ENCODE peak calls at places on chromosomes 6 and 20, in four cellular contexts. X, S, V and P are unnamed samples. For H3K27me3, the result is how much of the 10 kb centered on the place peaks cover.

GRCh38 chr20:50320910-50321796 is 130.5 kb downstream of the CEBPB start:
- DNase-seq in S (no peak), V (peak), X (peak), P (peak)

GRCh38 chr20:24316731-24317130 is 152.7 kb upstream of the SYNDIG1 start:
- DNase-seq in S (no peak), V (no peak), X (no peak), P (no peak)

GRCh38 chr20:19265646-19266374 is 53.4 kb downstream of the SLC24A3 start:
- DNase-seq in V (peak), S (no peak), X (peak), P (no peak)

GRCh38 chr6:87444362-87444761 is 28.4 kb upstream of the SLC35A1 start:
- DNase-seq in V (peak), S (no peak), X (peak), P (peak)

GRCh38 chr6:136341967-136342366 is 52.3 kb upstream of the BCLAF1 start:
- DNase-seq in S (no peak), V (no peak), X (no peak), P (no peak)

GRCh38 chr20:44720994-44721784 is 6.0 kb downstream of the CCN5 start:
- DNase-seq in X (no peak), S (no peak), V (no peak), P (no peak)

GRCh38 chr6:134357110-134357509 is 39.2 kb upstream of the SGK1 start:
- DNase-seq in X (no peak), V (no peak), S (no peak), P (no peak)

GRCh38 chr6:28010526-28010925 is 53.5 kb downstream of the OR2B6 start:
- DNase-seq in X (no peak), V (no peak), S (no peak), P (no peak)

GRCh38 chr6:154474636-154475428 is 35.7 kb downstream of the CNKSR3 start:
- DNase-seq in S (no peak), X (no peak), V (no peak), P (no peak)

GRCh38 chr20:2986466-2986865 is 57.0 kb upstream of the GNRH2 start:
- DNase-seq in S (no peak), X (no peak), V (no peak), P (no peak)

GRCh38 chr6:144582939-144583613 is 297.9 kb downstream of the UTRN start:
- DNase-seq in X (no peak), V (no peak), S (peak), P (no peak)

GRCh38 chr6:117520603-117521002 is 38.1 kb downstream of the DCBLD1 start:
- DNase-seq in X (no peak), V (no peak), S (no peak), P (no peak)

GRCh38 chr20:46438156-46438750 is 31.8 kb upstream of the ELMO2 start:
- DNase-seq in X (peak), V (peak), S (no peak), P (no peak)

GRCh38 chr6:39335780-39336541 is 13.5 kb upstream of the KCNK16 start:
- DNase-seq in X (no peak), S (no peak), V (no peak), P (no peak)
- TF ChIP-seq SUZ12 in X (no peak), S (no peak), V (no peak), P (no peak)

DNA sequence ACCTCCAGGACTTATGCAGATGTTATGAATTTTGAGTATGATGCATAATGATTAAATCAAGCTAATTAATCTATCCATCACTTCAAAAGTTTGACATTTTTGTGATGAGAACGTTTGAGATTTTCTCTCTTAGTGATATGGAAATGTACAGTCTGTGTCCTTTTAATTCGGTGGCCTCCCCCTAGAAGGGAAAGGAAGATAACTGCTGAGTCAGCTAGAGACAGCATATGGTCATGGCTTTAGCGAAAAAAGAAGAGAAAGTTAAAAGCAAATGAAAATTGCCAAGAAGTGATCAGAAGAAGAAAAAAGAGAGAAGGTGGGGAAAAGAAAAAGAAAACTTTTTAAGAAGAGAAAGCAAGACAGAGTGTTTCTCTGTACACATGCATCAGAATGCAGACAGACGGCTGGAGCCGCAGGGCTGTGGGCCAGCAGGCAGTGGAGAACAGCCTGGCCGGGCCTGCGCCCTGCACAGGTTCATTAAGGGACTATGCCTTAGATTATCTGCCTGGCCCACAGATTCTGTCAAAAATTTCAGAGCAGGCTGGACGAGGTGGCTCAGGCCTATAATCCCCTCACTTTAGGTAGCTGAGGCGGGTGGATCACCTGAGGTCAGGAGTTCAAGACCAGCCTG is 7.7 kb downstream of the PRR18 start:
- DNase-seq in S (no peak), X (no peak), V (no peak), P (no peak)
- H3K27me3 ChIP-seq in S (under half), X (under half), V (under half), P (under half)

GRCh38 chr6:16229710-16230109 is 8.7 kb upstream of the GMPR start:
- DNase-seq in S (no peak), V (no peak), X (no peak), P (no peak)

GRCh38 chr6:16227605-16228004 is 10.8 kb upstream of the GMPR start:
- DNase-seq in X (no peak), S (no peak), V (no peak), P (no peak)

GRCh38 chr6:16228709-16229665 is 9.4 kb upstream of the GMPR start:
- DNase-seq in S (no peak), V (no peak), X (no peak), P (no peak)

GRCh38 chr6:16228043-16228442 is 10.3 kb upstream of the GMPR start:
- DNase-seq in S (no peak), V (no peak), X (no peak), P (no peak)

GRCh38 chr6:16230953-16231352 is 7.4 kb upstream of the GMPR start:
- DNase-seq in S (no peak), X (no peak), V (no peak), P (no peak)
- TF ChIP-seq ZNF274 in S (no peak), X (no peak), V (no peak), P (no peak)

GRCh38 chr20:7673841-7674240 is 266.4 kb downstream of the HAO1 start:
- DNase-seq in X (no peak), S (no peak), V (no peak), P (no peak)
- TF ChIP-seq SUZ12 in X (no peak), S (no peak), V (no peak), P (no peak)

DNA sequence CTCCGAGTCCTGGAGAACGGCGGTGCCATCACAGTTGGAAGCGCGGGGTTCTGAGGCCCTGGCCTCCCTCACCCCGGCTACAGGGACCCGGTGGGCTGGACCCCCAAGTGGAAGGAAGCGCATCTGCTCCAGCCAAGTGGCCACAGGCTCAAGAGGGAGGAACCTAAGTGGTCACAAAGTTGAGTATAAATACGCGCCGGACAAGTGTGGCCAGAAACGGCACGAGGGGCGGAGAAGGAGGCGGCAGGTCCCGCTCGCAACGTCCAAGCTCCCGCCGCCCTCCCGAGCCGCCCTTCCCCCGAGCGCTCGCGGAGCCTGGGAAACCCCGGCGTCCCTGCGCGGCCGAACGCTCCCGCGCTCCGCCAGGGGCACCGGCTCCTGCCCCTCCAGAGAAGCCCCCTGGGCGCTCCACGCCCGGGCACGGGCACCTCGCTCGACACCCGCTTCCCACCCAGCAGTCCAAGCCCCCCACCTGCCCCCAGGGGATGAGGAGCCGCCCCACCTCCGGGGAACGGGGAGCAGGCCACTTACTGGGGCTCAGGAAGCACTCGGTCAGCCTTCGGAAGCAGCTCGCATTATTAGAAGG is 1.5 kb downstream of the PDE10A start:
- DNase-seq in S (no peak), X (no peak), V (no peak), P (no peak)
- H3K27me3 ChIP-seq in S (under half), X (half or more), V (under half), P (half or more)

GRCh38 chr6:113495521-113495920 is 361.6 kb upstream of the MARCKS start:
- DNase-seq in X (no peak), V (no peak), S (no peak), P (no peak)

GRCh38 chr6:113490356-113490755 is 366.8 kb upstream of the MARCKS start:
- DNase-seq in V (peak), S (no peak), X (no peak), P (no peak)

GRCh38 chr6:113489946-113490345 is 367.2 kb upstream of the MARCKS start:
- DNase-seq in X (no peak), V (no peak), S (no peak), P (no peak)

GRCh38 chr6:113496157-113496556 is 361.0 kb upstream of the MARCKS start:
- DNase-seq in V (no peak), S (no peak), X (no peak), P (no peak)

DNA sequence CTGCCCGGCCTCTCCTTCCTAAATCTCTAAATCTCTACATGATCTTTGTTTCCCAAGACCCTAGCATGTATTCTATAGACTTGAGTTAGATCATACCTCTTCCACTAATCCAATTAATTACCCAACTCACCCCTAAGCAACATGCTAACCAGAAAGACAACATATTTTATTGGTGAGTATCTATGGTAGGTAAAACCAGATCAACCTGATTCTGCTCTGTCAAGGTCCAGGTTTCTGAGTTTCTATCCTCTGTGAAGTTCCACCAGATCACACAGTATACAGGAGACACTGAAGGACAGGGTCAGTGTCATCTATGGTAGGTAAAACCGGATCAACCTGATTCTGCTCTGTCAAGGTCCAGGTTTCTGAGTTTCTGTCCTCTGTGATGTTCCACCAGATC is 363.2 kb upstream of the MARCKS start:
- DNase-seq in X (no peak), S (no peak), V (no peak), P (no peak)
- TF ChIP-seq ZNF274 in X (no peak), S (no peak), V (no peak), P (no peak)